ENCODE peak calls at places on chromosomes 6 and 20, in six cellular contexts. H, P, Y, M, Q and R are unnamed samples.

GRCh38 chr20:1215386-1216170 is 10.3 kb upstream of the RAD21L1 start:
- DNase-seq in M (peak), Q (no peak), P (peak), Y (no peak), H (no peak), R (no peak)

GRCh38 chr6:84268781-84269180 is 41.3 kb upstream of the CEP162 start:
- DNase-seq in Y (no peak), Q (no peak), H (no peak), P (no peak), M (no peak), R (no peak)

GRCh38 chr6:160881409-160881808 is 110.2 kb upstream of the MAP3K4 start:
- DNase-seq in H (no peak), P (peak), M (no peak), Y (no peak), Q (no peak), R (no peak)

GRCh38 chr6:169890901-169891300 is 139.5 kb downstream of the ERMARD start:
- DNase-seq in M (no peak), P (no peak), H (no peak), Y (no peak), Q (no peak), R (no peak)

GRCh38 chr6:93516441-93516840 is 97.1 kb upstream of the EPHA7 start:
- DNase-seq in Q (no peak), H (no peak), P (no peak), Y (no peak), M (no peak), R (no peak)

GRCh38 chr6:49764571-49765236 is 20.5 kb upstream of the CRISP3 start:
- DNase-seq in M (no peak), Y (no peak), H (no peak), Q (no peak), P (no peak), R (no peak)

GRCh38 chr20:53757472-53757913 is 163.9 kb upstream of the ZNF217 start:
- DNase-seq in P (no peak), Y (no peak), M (no peak), H (no peak), Q (no peak), R (no peak)

GRCh38 chr20:40160151-40160550 is 528.9 kb downstream of the MAFB start:
- DNase-seq in H (peak), Y (peak), P (peak), Q (peak), M (peak), R (no peak)

GRCh38 chr6:169723991-169724553 is at the start of gene PHF10:
- DNase-seq in Y (no peak), H (no peak), Q (peak), M (peak), P (peak), R (no peak)

GRCh38 chr6:40788661-40789111 is 201.5 kb upstream of the LRFN2 start:
- DNase-seq in M (no peak), P (no peak), Q (no peak), H (no peak), Y (no peak), R (no peak)

GRCh38 chr6:112044196-112044595 is 9.7 kb upstream of the CCN6 start:
- DNase-seq in Y (no peak), H (no peak), M (no peak), Q (no peak), P (no peak), R (no peak)

GRCh38 chr6:168180548-168181011 is 101.6 kb upstream of the FRMD1 start:
- DNase-seq in H (no peak), P (no peak), Q (peak), Y (no peak), M (no peak), R (no peak)

GRCh38 chr20:33211817-33212424 is 5.2 kb upstream of the BPIFA3 start:
- DNase-seq in M (peak), Q (peak), Y (peak), H (no peak), P (peak), R (peak)

GRCh38 chr20:19922716-19923115 is 94.4 kb upstream of the NAA20 start:
- DNase-seq in P (no peak), H (no peak), M (no peak), Q (peak), Y (no peak), R (no peak)

GRCh38 chr6:88359530-88360202 is 193.5 kb upstream of the CNR1 start:
- DNase-seq in M (no peak), H (no peak), P (no peak), Q (no peak), Y (no peak), R (no peak)

GRCh38 chr6:118708736-118709135 is 57.3 kb upstream of the CEP85L start:
- DNase-seq in M (no peak), Y (no peak), P (peak), Q (no peak), H (no peak), R (peak)

GRCh38 chr6:27890351-27891299 is 21.6 kb downstream of the OR2B2 start:
- DNase-seq in H (peak), Y (peak), P (peak), Q (peak), M (peak), R (peak)
- TF ChIP-seq CTCF in H (no peak), Y (peak), P (no peak), Q (no peak), M (no peak), R (no peak)

GRCh38 chr20:46057856-46058655 is 29.0 kb downstream of the SLC12A5 start:
- DNase-seq in P (peak), M (no peak), Q (peak), Y (peak), H (no peak), R (peak)
- TF ChIP-seq CTCF in P (peak), M (no peak), Q (peak), Y (peak), H (peak), R (peak)

DNA sequence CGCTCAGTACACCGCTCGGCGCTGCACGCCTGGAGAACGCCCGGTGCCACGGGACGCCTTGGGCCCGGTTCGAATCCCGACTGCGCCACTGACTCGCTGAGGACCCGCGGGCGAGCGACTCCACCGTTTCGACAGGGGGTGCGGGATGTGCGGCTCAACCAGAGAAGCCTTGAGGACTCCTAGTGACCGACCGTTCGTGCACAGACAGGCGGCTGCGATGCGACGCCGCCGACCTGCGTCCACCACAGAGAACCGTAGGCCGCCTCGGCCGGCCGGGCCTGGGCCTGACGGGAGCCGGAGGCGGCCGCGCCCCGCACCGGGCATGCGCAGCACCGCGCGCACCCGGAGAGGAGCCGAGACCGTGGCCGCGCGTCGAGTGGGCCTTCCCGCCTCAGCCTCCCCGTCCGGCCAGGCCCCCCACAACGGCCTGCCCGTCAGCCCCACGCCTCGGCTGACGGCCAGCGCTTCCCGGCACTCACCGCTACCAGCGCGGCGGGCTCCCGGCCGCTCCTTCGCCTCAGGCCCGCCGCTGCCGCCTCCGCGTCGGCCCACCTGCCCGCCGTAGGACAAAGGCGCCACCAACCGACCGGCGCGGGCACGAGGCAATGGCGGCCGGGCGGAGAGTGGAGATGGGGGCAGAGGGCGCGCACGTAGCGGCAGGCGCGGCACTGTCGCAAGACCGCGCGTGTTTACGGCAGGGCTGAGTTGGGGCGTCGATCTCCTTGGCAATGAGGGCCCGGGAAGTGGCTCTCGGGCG is at the start of gene NCOA5:
- DNase-seq in Q (peak), H (peak), Y (peak), P (peak), M (peak), R (peak)
- TF ChIP-seq CTCF in Q (peak), H (no peak), Y (peak), P (no peak), M (peak), R (peak)

GRCh38 chr6:35401514-35401913 is 50.6 kb upstream of the FANCE start:
- DNase-seq in P (no peak), H (no peak), Q (no peak), Y (no peak), M (no peak), R (no peak)

GRCh38 chr6:35403544-35404442 is 48.3 kb upstream of the FANCE start:
- DNase-seq in H (no peak), P (no peak), Q (no peak), M (no peak), Y (no peak), R (no peak)

GRCh38 chr6:35402856-35403191 is 49.3 kb upstream of the FANCE start:
- DNase-seq in Y (no peak), H (no peak), M (no peak), Q (no peak), P (no peak), R (no peak)

GRCh38 chr6:35400901-35401311 is 51.2 kb upstream of the FANCE start:
- DNase-seq in Y (no peak), P (no peak), Q (peak), M (no peak), H (no peak), R (no peak)

GRCh38 chr6:35402136-35402855 is 49.8 kb upstream of the FANCE start:
- DNase-seq in P (no peak), Q (no peak), H (no peak), M (no peak), Y (no peak), R (no peak)
- TF ChIP-seq CTCF in P (no peak), Q (no peak), H (no peak), M (no peak), Y (no peak), R (no peak)

DNA sequence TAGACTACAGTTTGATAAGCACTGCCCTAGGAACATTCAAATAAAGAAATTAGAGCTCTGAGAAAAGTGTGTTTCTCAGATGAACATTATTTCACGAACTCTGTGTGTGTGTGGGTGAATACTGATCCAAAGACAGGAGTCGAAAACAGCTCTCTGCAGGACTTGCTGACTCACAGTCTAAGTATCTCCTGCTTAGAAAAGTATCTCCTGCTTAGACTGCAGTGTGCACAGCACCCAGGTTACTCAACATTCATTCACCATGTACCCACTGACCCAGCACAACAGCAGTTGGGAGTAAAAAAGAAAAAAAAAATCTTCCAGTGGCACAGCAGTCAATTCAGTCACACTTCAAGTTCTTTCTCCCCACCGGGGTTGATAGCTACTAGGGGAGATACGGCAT is 48.1 kb downstream of the GCLC start:
- DNase-seq in H (peak), Q (no peak), Y (peak), M (no peak), P (peak), R (peak)
- TF ChIP-seq CTCF in H (no peak), Q (no peak), Y (no peak), M (no peak), P (no peak), R (no peak)

GRCh38 chr6:151024597-151024996 is 159.1 kb downstream of the MTHFD1L start:
- DNase-seq in H (no peak), Y (no peak), Q (no peak), P (no peak), M (no peak), R (no peak)
- TF ChIP-seq CTCF in H (no peak), Y (no peak), Q (no peak), P (no peak), M (no peak), R (no peak)